ENCODE peak calls at places on chromosomes 3 and 15, in ten cellular contexts. One of them, this sample, is unnamed.

GRCh38 chr3:12974819-12975218 is 98.4 kb downstream of the IQSEC1 start:
- DNase-seq in EL: no peak
- DNase-seq in tibial nerve: no peak
- DNase-seq in NCI-H1417 treated with DMSO at 0.1 percent for 48 hours: no peak
- DNase-seq in Kasumi-1: no peak
- DNase-seq in AG09309: no peak
- DNase-seq in cardiac fibroblast: no peak
- DNase-seq in CD4-positive, alpha-beta memory T cell: no peak
- DNase-seq in activated CD4-positive, alpha-beta T cell treated with anti-CD3 and anti-CD28 coated beads for 48 hours: no peak
- DNase-seq in iris pigment epithelial cell: no peak
- DNase-seq in this sample: no peak

GRCh38 chr3:107198522-107199271 is 178.5 kb upstream of the CCDC54 start:
- DNase-seq in cardiac fibroblast: peak; percentile 80
- DNase-seq in AG09309: peak; percentile 8
- DNase-seq in NCI-H1417 treated with DMSO at 0.1 percent for 48 hours: no peak
- DNase-seq in iris pigment epithelial cell: peak; percentile 36
- DNase-seq in activated CD4-positive, alpha-beta T cell treated with anti-CD3 and anti-CD28 coated beads for 48 hours: no peak
- DNase-seq in tibial nerve: peak; percentile 13
- DNase-seq in CD4-positive, alpha-beta memory T cell: no peak
- DNase-seq in Kasumi-1: no peak
- DNase-seq in EL: no peak
- DNase-seq in this sample: no peak

GRCh38 chr3:104614564-104614963 is 752.1 kb upstream of the ALCAM start:
- DNase-seq in activated CD4-positive, alpha-beta T cell treated with anti-CD3 and anti-CD28 coated beads for 48 hours: no peak
- DNase-seq in Kasumi-1: no peak
- DNase-seq in cardiac fibroblast: no peak
- DNase-seq in AG09309: no peak
- DNase-seq in tibial nerve: no peak
- DNase-seq in EL: no peak
- DNase-seq in NCI-H1417 treated with DMSO at 0.1 percent for 48 hours: no peak
- DNase-seq in iris pigment epithelial cell: no peak
- DNase-seq in CD4-positive, alpha-beta memory T cell: no peak
- DNase-seq in this sample: no peak

GRCh38 chr15:38554354-38554753 is 10.3 kb downstream of the RASGRP1 start:
- DNase-seq in Kasumi-1: no peak
- DNase-seq in EL: peak; percentile 38
- DNase-seq in NCI-H1417 treated with DMSO at 0.1 percent for 48 hours: no peak
- DNase-seq in cardiac fibroblast: peak; percentile 28
- DNase-seq in iris pigment epithelial cell: peak; percentile 55
- DNase-seq in tibial nerve: no peak
- DNase-seq in AG09309: no peak
- DNase-seq in activated CD4-positive, alpha-beta T cell treated with anti-CD3 and anti-CD28 coated beads for 48 hours: peak; percentile 64
- DNase-seq in CD4-positive, alpha-beta memory T cell: no peak
- DNase-seq in this sample: no peak

GRCh38 chr15:63504979-63505841 is 817 bp downstream of the USP3 start:
- DNase-seq in EL: peak; percentile 65
- DNase-seq in iris pigment epithelial cell: peak; percentile 55
- DNase-seq in NCI-H1417 treated with DMSO at 0.1 percent for 48 hours: peak; percentile 29
- DNase-seq in CD4-positive, alpha-beta memory T cell: peak; percentile 53
- DNase-seq in cardiac fibroblast: peak; percentile 67
- DNase-seq in AG09309: no peak
- DNase-seq in Kasumi-1: peak; percentile 71
- DNase-seq in activated CD4-positive, alpha-beta T cell treated with anti-CD3 and anti-CD28 coated beads for 48 hours: peak; percentile 58
- DNase-seq in tibial nerve: no peak
- DNase-seq in this sample: peak; percentile 47

GRCh38 chr3:140113983-140114923 is 179.3 kb downstream of the CLSTN2 start:
- DNase-seq in Kasumi-1: no peak
- DNase-seq in CD4-positive, alpha-beta memory T cell: no peak
- DNase-seq in NCI-H1417 treated with DMSO at 0.1 percent for 48 hours: no peak
- DNase-seq in iris pigment epithelial cell: no peak
- DNase-seq in AG09309: no peak
- DNase-seq in EL: no peak
- DNase-seq in tibial nerve: no peak
- DNase-seq in cardiac fibroblast: no peak
- DNase-seq in activated CD4-positive, alpha-beta T cell treated with anti-CD3 and anti-CD28 coated beads for 48 hours: no peak
- DNase-seq in this sample: no peak

GRCh38 chr3:30421261-30421660 is 185.1 kb upstream of the TGFBR2 start:
- DNase-seq in activated CD4-positive, alpha-beta T cell treated with anti-CD3 and anti-CD28 coated beads for 48 hours: no peak
- DNase-seq in Kasumi-1: no peak
- DNase-seq in tibial nerve: no peak
- DNase-seq in NCI-H1417 treated with DMSO at 0.1 percent for 48 hours: no peak
- DNase-seq in iris pigment epithelial cell: peak; percentile 88
- DNase-seq in EL: peak; percentile 72
- DNase-seq in cardiac fibroblast: peak; percentile 93
- DNase-seq in AG09309: peak; percentile 66
- DNase-seq in CD4-positive, alpha-beta memory T cell: no peak
- DNase-seq in this sample: no peak

GRCh38 chr3:170826047-170826446 is 43.9 kb downstream of the RPL22L1 start:
- DNase-seq in Kasumi-1: no peak
- DNase-seq in tibial nerve: no peak
- DNase-seq in NCI-H1417 treated with DMSO at 0.1 percent for 48 hours: no peak
- DNase-seq in EL: no peak
- DNase-seq in activated CD4-positive, alpha-beta T cell treated with anti-CD3 and anti-CD28 coated beads for 48 hours: no peak
- DNase-seq in iris pigment epithelial cell: no peak
- DNase-seq in AG09309: no peak
- DNase-seq in cardiac fibroblast: no peak
- DNase-seq in CD4-positive, alpha-beta memory T cell: no peak
- DNase-seq in this sample: no peak

GRCh38 chr3:18194431-18194830 is 230.7 kb downstream of the SATB1 start:
- DNase-seq in NCI-H1417 treated with DMSO at 0.1 percent for 48 hours: no peak
- DNase-seq in tibial nerve: no peak
- DNase-seq in iris pigment epithelial cell: peak; percentile 4
- DNase-seq in cardiac fibroblast: peak; percentile 57
- DNase-seq in EL: peak; percentile 6
- DNase-seq in Kasumi-1: peak; percentile 73
- DNase-seq in CD4-positive, alpha-beta memory T cell: no peak
- DNase-seq in activated CD4-positive, alpha-beta T cell treated with anti-CD3 and anti-CD28 coated beads for 48 hours: no peak
- DNase-seq in AG09309: no peak
- DNase-seq in this sample: no peak

GRCh38 chr3:66957357-66957756 is 40.8 kb upstream of the KBTBD8 start:
- DNase-seq in CD4-positive, alpha-beta memory T cell: no peak
- DNase-seq in cardiac fibroblast: no peak
- DNase-seq in tibial nerve: no peak
- DNase-seq in EL: no peak
- DNase-seq in Kasumi-1: no peak
- DNase-seq in iris pigment epithelial cell: no peak
- DNase-seq in NCI-H1417 treated with DMSO at 0.1 percent for 48 hours: no peak
- DNase-seq in activated CD4-positive, alpha-beta T cell treated with anti-CD3 and anti-CD28 coated beads for 48 hours: no peak
- DNase-seq in AG09309: no peak
- DNase-seq in this sample: no peak

GRCh38 chr15:90063733-90064247 is 38.5 kb downstream of the IDH2 start:
- DNase-seq in Kasumi-1: peak; percentile 68
- DNase-seq in activated CD4-positive, alpha-beta T cell treated with anti-CD3 and anti-CD28 coated beads for 48 hours: no peak
- DNase-seq in AG09309: no peak
- DNase-seq in CD4-positive, alpha-beta memory T cell: no peak
- DNase-seq in NCI-H1417 treated with DMSO at 0.1 percent for 48 hours: no peak
- DNase-seq in iris pigment epithelial cell: no peak
- DNase-seq in EL: no peak
- DNase-seq in cardiac fibroblast: no peak
- DNase-seq in tibial nerve: peak; percentile 49
- DNase-seq in this sample: no peak

GRCh38 chr3:16769525-16769924 is 115.2 kb upstream of the PLCL2 start:
- DNase-seq in AG09309: no peak
- DNase-seq in activated CD4-positive, alpha-beta T cell treated with anti-CD3 and anti-CD28 coated beads for 48 hours: no peak
- DNase-seq in NCI-H1417 treated with DMSO at 0.1 percent for 48 hours: no peak
- DNase-seq in EL: no peak
- DNase-seq in iris pigment epithelial cell: no peak
- DNase-seq in cardiac fibroblast: no peak
- DNase-seq in CD4-positive, alpha-beta memory T cell: no peak
- DNase-seq in tibial nerve: no peak
- DNase-seq in Kasumi-1: no peak
- DNase-seq in this sample: no peak

GRCh38 chr3:144818973-144819372 is 847.4 kb downstream of the DIPK2A start:
- DNase-seq in cardiac fibroblast: no peak
- DNase-seq in EL: no peak
- DNase-seq in AG09309: no peak
- DNase-seq in iris pigment epithelial cell: no peak
- DNase-seq in NCI-H1417 treated with DMSO at 0.1 percent for 48 hours: no peak
- DNase-seq in CD4-positive, alpha-beta memory T cell: no peak
- DNase-seq in tibial nerve: no peak
- DNase-seq in activated CD4-positive, alpha-beta T cell treated with anti-CD3 and anti-CD28 coated beads for 48 hours: no peak
- DNase-seq in Kasumi-1: no peak
- DNase-seq in this sample: no peak

GRCh38 chr15:34013746-34014145 is 25.3 kb downstream of the AVEN start:
- DNase-seq in activated CD4-positive, alpha-beta T cell treated with anti-CD3 and anti-CD28 coated beads for 48 hours: no peak
- DNase-seq in AG09309: no peak
- DNase-seq in EL: no peak
- DNase-seq in tibial nerve: no peak
- DNase-seq in Kasumi-1: no peak
- DNase-seq in CD4-positive, alpha-beta memory T cell: no peak
- DNase-seq in NCI-H1417 treated with DMSO at 0.1 percent for 48 hours: no peak
- DNase-seq in cardiac fibroblast: no peak
- DNase-seq in iris pigment epithelial cell: no peak
- DNase-seq in this sample: no peak

GRCh38 chr3:37753428-37753827 is 108.3 kb upstream of the CTDSPL start:
- DNase-seq in EL: no peak
- DNase-seq in activated CD4-positive, alpha-beta T cell treated with anti-CD3 and anti-CD28 coated beads for 48 hours: no peak
- DNase-seq in Kasumi-1: no peak
- DNase-seq in CD4-positive, alpha-beta memory T cell: no peak
- DNase-seq in AG09309: no peak
- DNase-seq in NCI-H1417 treated with DMSO at 0.1 percent for 48 hours: no peak
- DNase-seq in cardiac fibroblast: peak; percentile 6
- DNase-seq in iris pigment epithelial cell: peak; percentile 22
- DNase-seq in tibial nerve: no peak
- DNase-seq in this sample: peak; percentile 77

GRCh38 chr3:148532326-148532725 is 165.4 kb upstream of the AGTR1 start:
- DNase-seq in iris pigment epithelial cell: peak; percentile 47
- DNase-seq in CD4-positive, alpha-beta memory T cell: no peak
- DNase-seq in AG09309: no peak
- DNase-seq in NCI-H1417 treated with DMSO at 0.1 percent for 48 hours: no peak
- DNase-seq in tibial nerve: no peak
- DNase-seq in activated CD4-positive, alpha-beta T cell treated with anti-CD3 and anti-CD28 coated beads for 48 hours: no peak
- DNase-seq in Kasumi-1: no peak
- DNase-seq in cardiac fibroblast: no peak
- DNase-seq in EL: peak; percentile 55
- DNase-seq in this sample: no peak

GRCh38 chr15:32733276-32733675 is 15.5 kb downstream of the GREM1 start:
- DNase-seq in CD4-positive, alpha-beta memory T cell: no peak
- DNase-seq in cardiac fibroblast: peak; percentile 47
- DNase-seq in NCI-H1417 treated with DMSO at 0.1 percent for 48 hours: no peak
- DNase-seq in Kasumi-1: no peak
- DNase-seq in tibial nerve: no peak
- DNase-seq in AG09309: no peak
- DNase-seq in iris pigment epithelial cell: peak; percentile 4
- DNase-seq in activated CD4-positive, alpha-beta T cell treated with anti-CD3 and anti-CD28 coated beads for 48 hours: no peak
- DNase-seq in EL: no peak
- DNase-seq in this sample: no peak

GRCh38 chr3:85808750-85809149 is 850.0 kb downstream of the CADM2 start:
- DNase-seq in EL: no peak
- DNase-seq in NCI-H1417 treated with DMSO at 0.1 percent for 48 hours: peak; percentile 99
- DNase-seq in iris pigment epithelial cell: no peak
- DNase-seq in CD4-positive, alpha-beta memory T cell: no peak
- DNase-seq in tibial nerve: no peak
- DNase-seq in activated CD4-positive, alpha-beta T cell treated with anti-CD3 and anti-CD28 coated beads for 48 hours: no peak
- DNase-seq in AG09309: no peak
- DNase-seq in Kasumi-1: no peak
- DNase-seq in cardiac fibroblast: no peak
- DNase-seq in this sample: no peak

GRCh38 chr3:108428580-108428979 is 81.8 kb downstream of the MYH15 start:
- DNase-seq in CD4-positive, alpha-beta memory T cell: no peak
- DNase-seq in iris pigment epithelial cell: no peak
- DNase-seq in cardiac fibroblast: no peak
- DNase-seq in Kasumi-1: no peak
- DNase-seq in EL: no peak
- DNase-seq in NCI-H1417 treated with DMSO at 0.1 percent for 48 hours: no peak
- DNase-seq in activated CD4-positive, alpha-beta T cell treated with anti-CD3 and anti-CD28 coated beads for 48 hours: no peak
- DNase-seq in AG09309: no peak
- DNase-seq in tibial nerve: no peak
- DNase-seq in this sample: no peak

GRCh38 chr15:89178307-89178977 is 42.9 kb downstream of the RLBP1 start:
- DNase-seq in tibial nerve: no peak
- DNase-seq in AG09309: no peak
- DNase-seq in CD4-positive, alpha-beta memory T cell: no peak
- DNase-seq in NCI-H1417 treated with DMSO at 0.1 percent for 48 hours: no peak
- DNase-seq in EL: no peak
- DNase-seq in activated CD4-positive, alpha-beta T cell treated with anti-CD3 and anti-CD28 coated beads for 48 hours: no peak
- DNase-seq in Kasumi-1: no peak
- DNase-seq in cardiac fibroblast: no peak
- DNase-seq in iris pigment epithelial cell: no peak
- DNase-seq in this sample: no peak

GRCh38 chr3:117660941-117661635 is 951.5 kb downstream of the TUSC7 start:
- DNase-seq in AG09309: no peak
- DNase-seq in EL: peak; percentile 70
- DNase-seq in CD4-positive, alpha-beta memory T cell: no peak
- DNase-seq in iris pigment epithelial cell: peak; percentile 54
- DNase-seq in NCI-H1417 treated with DMSO at 0.1 percent for 48 hours: no peak
- DNase-seq in cardiac fibroblast: peak; percentile 13
- DNase-seq in activated CD4-positive, alpha-beta T cell treated with anti-CD3 and anti-CD28 coated beads for 48 hours: no peak
- DNase-seq in Kasumi-1: no peak
- DNase-seq in tibial nerve: no peak
- DNase-seq in this sample: peak; percentile 58

GRCh38 chr3:46705751-46706572 is 4.8 kb downstream of the TMIE start:
- DNase-seq in AG09309: peak; percentile 28
- DNase-seq in iris pigment epithelial cell: peak; percentile 57
- DNase-seq in Kasumi-1: no peak
- DNase-seq in cardiac fibroblast: peak; percentile 47
- DNase-seq in activated CD4-positive, alpha-beta T cell treated with anti-CD3 and anti-CD28 coated beads for 48 hours: no peak
- DNase-seq in EL: peak; percentile 89
- DNase-seq in tibial nerve: no peak
- DNase-seq in CD4-positive, alpha-beta memory T cell: no peak
- DNase-seq in NCI-H1417 treated with DMSO at 0.1 percent for 48 hours: no peak
- DNase-seq in this sample: no peak

GRCh38 chr15:87736921-87737389 is 519.6 kb downstream of the NTRK3 start:
- DNase-seq in activated CD4-positive, alpha-beta T cell treated with anti-CD3 and anti-CD28 coated beads for 48 hours: no peak
- DNase-seq in Kasumi-1: no peak
- DNase-seq in AG09309: no peak
- DNase-seq in CD4-positive, alpha-beta memory T cell: peak; percentile 24
- DNase-seq in NCI-H1417 treated with DMSO at 0.1 percent for 48 hours: no peak
- DNase-seq in EL: peak; percentile 53
- DNase-seq in tibial nerve: no peak
- DNase-seq in cardiac fibroblast: no peak
- DNase-seq in iris pigment epithelial cell: no peak
- DNase-seq in this sample: peak; percentile 31

GRCh38 chr3:29026959-29027358 is 253.9 kb upstream of the RBMS3 start:
- DNase-seq in activated CD4-positive, alpha-beta T cell treated with anti-CD3 and anti-CD28 coated beads for 48 hours: no peak
- DNase-seq in iris pigment epithelial cell: peak; percentile 39
- DNase-seq in AG09309: no peak
- DNase-seq in tibial nerve: no peak
- DNase-seq in CD4-positive, alpha-beta memory T cell: no peak
- DNase-seq in NCI-H1417 treated with DMSO at 0.1 percent for 48 hours: no peak
- DNase-seq in Kasumi-1: no peak
- DNase-seq in EL: no peak
- DNase-seq in cardiac fibroblast: peak; percentile 18
- DNase-seq in this sample: no peak